ENCODE peak calls at places on chromosome 16, in seven cellular contexts. O is AG09309; B is activated T-cell treated with anti-CD3 and anti-CD28 coated beads, Interleukin-2, amount 50 U/mL, for 72 hours; J is occipital lobe; P is BJ; R is central memory CD8-positive, alpha-beta T cell; Z is esophagus squamous epithelium. G is an unnamed sample.

GRCh38 chr16:11603331-11603750 is 16.6 kb upstream of the LITAF start:
- DNase-seq in O (no peak), B (no peak), J (no peak), P (no peak), R (no peak), Z (no peak), G (no peak)

GRCh38 chr16:55703003-55704001 is 47.5 kb downstream of the SLC6A2 start:
- DNase-seq in O (peak), B (peak), J (no peak), P (no peak), R (no peak), Z (no peak), G (peak)

GRCh38 chr16:80116711-80117110 is 424.1 kb upstream of the DYNLRB2 start:
- DNase-seq in O (no peak), B (no peak), J (no peak), P (no peak), R (no peak), Z (no peak), G (no peak)

GRCh38 chr16:82748026-82748425 is 121.3 kb downstream of the CDH13 start:
- DNase-seq in O (peak), B (no peak), J (no peak), P (no peak), R (no peak), Z (no peak), G (no peak)

GRCh38 chr16:89104930-89105571 is 11.4 kb downstream of the ACSF3 start:
- DNase-seq in O (no peak), B (no peak), J (no peak), P (no peak), R (no peak), Z (no peak), G (no peak)

GRCh38 chr16:1063728-1064127 is 8.8 kb upstream of the SSTR5 start:
- DNase-seq in O (no peak), B (no peak), J (no peak), P (no peak), R (no peak), Z (no peak), G (no peak)

GRCh38 chr16:79286646-79287423 is 313.7 kb downstream of the MAF start:
- DNase-seq in O (no peak), B (peak), J (peak), P (no peak), R (no peak), Z (no peak), G (peak)

GRCh38 chr16:23899869-23900268 is 64.1 kb downstream of the PRKCB start:
- DNase-seq in O (no peak), B (no peak), J (no peak), P (no peak), R (no peak), Z (no peak), G (no peak)

GRCh38 chr16:66617010-66617434 is 12.5 kb downstream of the CMTM3 start:
- DNase-seq in O (no peak), B (no peak), J (no peak), P (no peak), R (no peak), Z (no peak), G (no peak)

GRCh38 chr16:58652741-58653140 is 23.1 kb upstream of the CNOT1 start:
- DNase-seq in O (no peak), B (no peak), J (no peak), P (no peak), R (no peak), Z (no peak), G (no peak)

GRCh38 chr16:56606688-56607618 is 1.4 kb upstream of the MT2A start:
- DNase-seq in O (peak), B (no peak), J (no peak), P (peak), R (no peak), Z (peak), G (peak)

GRCh38 chr16:66809765-66810164 is 8.4 kb upstream of the TERB1 start:
- DNase-seq in O (no peak), B (no peak), J (no peak), P (no peak), R (no peak), Z (no peak), G (no peak)

GRCh38 chr16:86740817-86741799 is 162.8 kb downstream of the FOXL1 start:
- DNase-seq in O (no peak), B (no peak), J (no peak), P (peak), R (no peak), Z (no peak), G (peak)

GRCh38 chr16:83769397-83770008 is 38.3 kb upstream of the HSBP1 start:
- DNase-seq in O (no peak), B (no peak), J (no peak), P (no peak), R (no peak), Z (no peak), G (peak)

GRCh38 chr16:424623-425081 is 797 bp upstream of the RAB11FIP3 start:
- DNase-seq in O (no peak), B (no peak), J (no peak), P (no peak), R (no peak), Z (no peak), G (no peak)

GRCh38 chr16:66486773-66487579 is 59.9 kb downstream of the BEAN1 start:
- DNase-seq in O (no peak), B (no peak), J (peak), P (no peak), R (no peak), Z (no peak), G (peak)

GRCh38 chr16:86872126-86872525 is 293.8 kb downstream of the FOXL1 start:
- DNase-seq in O (no peak), B (no peak), J (no peak), P (no peak), R (no peak), Z (no peak), G (no peak)

GRCh38 chr16:8943001-8943763 is 20.5 kb downstream of the USP7 start:
- DNase-seq in O (no peak), B (no peak), J (no peak), P (no peak), R (no peak), Z (no peak), G (no peak)

GRCh38 chr16:84823484-84823883 is 3.7 kb downstream of the CRISPLD2 start:
- DNase-seq in O (no peak), B (no peak), J (no peak), P (no peak), R (no peak), Z (no peak), G (no peak)

GRCh38 chr16:80369559-80369958 is 171.2 kb upstream of the DYNLRB2 start:
- DNase-seq in O (peak), B (no peak), J (no peak), P (no peak), R (no peak), Z (no peak), G (peak)

GRCh38 chr16:1612320-1613111 is at the start of gene CRAMP1:
- DNase-seq in O (no peak), B (peak), J (no peak), P (no peak), R (no peak), Z (no peak), G (peak)

GRCh38 chr16:87226926-87227650 is 90.1 kb downstream of the C16orf95 start:
- DNase-seq in O (no peak), B (no peak), J (no peak), P (peak), R (no peak), Z (no peak), G (no peak)

GRCh38 chr16:1105888-1106620 is 10.0 kb upstream of the C1QTNF8 start:
- DNase-seq in O (no peak), B (peak), J (peak), P (no peak), R (no peak), Z (no peak), G (peak)

GRCh38 chr16:51184702-51185433 is 33.8 kb upstream of the SALL1 start:
- DNase-seq in O (no peak), B (no peak), J (no peak), P (no peak), R (no peak), Z (no peak), G (no peak)

GRCh38 chr16:49858200-49859129 is 2.6 kb upstream of the ZNF423 start:
- DNase-seq in O (no peak), B (peak), J (peak), P (no peak), R (no peak), Z (no peak), G (no peak)

GRCh38 chr16:83826146-83826913 is 18.6 kb downstream of the HSBP1 start:
- DNase-seq in O (peak), B (peak), J (peak), P (peak), R (peak), Z (no peak), G (peak)

GRCh38 chr16:88719267-88719932 is 13.1 kb downstream of the CTU2 start:
- DNase-seq in O (no peak), B (no peak), J (peak), P (no peak), R (no peak), Z (no peak), G (no peak)

G was measured in KBM-7.